ENCODE peak calls at places on chromosomes 1 and 21, in eight cellular contexts. U, G, H, L, X, V, F and E are unnamed samples.

GRCh38 chr1:2611621-2612437 is 21.0 kb downstream of the MMEL1 start:
- DNase-seq in X (no peak), G (no peak), L (no peak), U (no peak), H (peak), V (no peak), F (no peak), E (no peak)

GRCh38 chr1:41802532-41803501 is 115.9 kb downstream of the HIVEP3 start:
- DNase-seq in U (peak), V (no peak), H (peak), F (no peak), X (no peak), L (peak), G (no peak), E (no peak)

GRCh38 chr1:39205102-39205780 is 746 bp downstream of the MACF1 start:
- DNase-seq in U (no peak), F (peak), X (peak), L (no peak), H (peak), V (peak), G (peak), E (no peak)

GRCh38 chr21:43949499-43950208 is 62.5 kb upstream of the TRAPPC10 start:
- DNase-seq in F (no peak), H (no peak), L (no peak), G (no peak), V (no peak), X (no peak), U (no peak), E (no peak)

GRCh38 chr1:179026813-179027664 is 1.3 kb downstream of the FAM20B start:
- DNase-seq in G (no peak), V (no peak), X (no peak), U (no peak), F (no peak), H (no peak), L (no peak), E (no peak)

GRCh38 chr1:237811633-237812032 is 79.1 kb downstream of the ZP4 start:
- DNase-seq in U (no peak), G (no peak), F (no peak), X (no peak), L (no peak), H (no peak), V (no peak), E (no peak)

GRCh38 chr1:23428136-23428905 is 3.8 kb upstream of the TCEA3 start:
- DNase-seq in X (no peak), H (no peak), U (no peak), F (no peak), V (no peak), L (no peak), G (no peak), E (no peak)

GRCh38 chr1:47023268-47024137 is at the start of gene CYP4X1:
- DNase-seq in F (no peak), G (no peak), V (no peak), U (no peak), H (no peak), X (no peak), L (peak), E (no peak)

GRCh38 chr1:9850442-9851162 is 26.8 kb upstream of the CLSTN1 start:
- DNase-seq in V (no peak), L (no peak), F (no peak), U (no peak), X (no peak), G (no peak), H (no peak), E (no peak)

GRCh38 chr1:31747304-31747703 is 16.8 kb downstream of the ADGRB2 start:
- DNase-seq in L (no peak), U (no peak), F (no peak), G (no peak), X (no peak), H (no peak), V (no peak), E (no peak)

GRCh38 chr1:12314328-12314903 is 84.6 kb downstream of the VPS13D start:
- DNase-seq in G (peak), X (no peak), H (peak), U (no peak), V (peak), F (no peak), L (peak), E (peak)

GRCh38 chr21:40577285-40578043 is 269.5 kb downstream of the DSCAM start:
- DNase-seq in U (no peak), L (no peak), H (no peak), X (no peak), G (no peak), V (no peak), F (no peak), E (no peak)